ENCODE peak calls at places on chromosomes 16 and 17, in six cellular contexts. B, W, H, D, J and Y are unnamed samples. For H3K36me3, the result is how much of the 10 kb centered on the place peaks cover.

GRCh38 chr16:77499373-77500285 is 64.8 kb upstream of the ADAMTS18 start:
- DNase-seq in B (no peak), W (no peak), H (peak), D (no peak), J (no peak), Y (no peak)

GRCh38 chr16:24822542-24822941 is 23.2 kb upstream of the SLC5A11 start:
- DNase-seq in B (no peak), W (no peak), H (no peak), D (no peak), J (no peak), Y (no peak)

GRCh38 chr17:3127451-3127850 is at the start of gene OR1G1:
- DNase-seq in B (no peak), W (no peak), H (no peak), D (no peak), J (no peak), Y (no peak)

GRCh38 chr16:85308585-85309540 is 196.6 kb upstream of the CIBAR2 start:
- DNase-seq in B (no peak), W (no peak), H (peak), D (no peak), J (no peak), Y (no peak)

GRCh38 chr16:72367841-72368240 is 195.9 kb upstream of the PMFBP1 start:
- DNase-seq in B (no peak), W (no peak), H (no peak), D (no peak), J (no peak), Y (no peak)

GRCh38 chr16:50266337-50267091 is at the start of gene ADCY7:
- DNase-seq in B (peak), W (peak), H (peak), D (no peak), J (no peak), Y (peak)

GRCh38 chr16:21663889-21664647 is at the start of gene OTOA:
- DNase-seq in B (no peak), W (no peak), H (no peak), D (no peak), J (peak), Y (peak)

GRCh38 chr16:30022887-30023286 is at the start of gene C16orf92:
- DNase-seq in B (no peak), W (no peak), H (no peak), D (no peak), J (no peak), Y (no peak)

GRCh38 chr16:3698941-3699340 is 18.4 kb downstream of the TRAP1 start:
- DNase-seq in B (no peak), W (no peak), H (no peak), D (no peak), J (no peak), Y (no peak)

GRCh38 chr17:47244697-47245096 is 8.9 kb upstream of the ITGB3 start:
- DNase-seq in B (no peak), W (no peak), H (no peak), D (no peak), J (no peak), Y (no peak)

GRCh38 chr16:72715267-72715666 is 332.7 kb downstream of the ZFHX3 start:
- DNase-seq in B (no peak), W (no peak), H (no peak), D (no peak), J (no peak), Y (no peak)

GRCh38 chr16:7038475-7038874 is 294.2 kb upstream of the RBFOX1 start:
- DNase-seq in B (no peak), W (no peak), H (no peak), D (no peak), J (no peak), Y (no peak)

GRCh38 chr17:45320349-45320930 is 3.6 kb upstream of the MAP3K14 start:
- DNase-seq in B (no peak), W (no peak), H (no peak), D (no peak), J (no peak), Y (no peak)

GRCh38 chr17:50906443-50906842 is 40.3 kb upstream of the TOB1 start:
- DNase-seq in B (no peak), W (no peak), H (no peak), D (no peak), J (no peak), Y (no peak)

GRCh38 chr17:40355123-40355803 is 9.3 kb downstream of the GJD3 start:
- DNase-seq in B (no peak), W (peak), H (peak), D (no peak), J (peak), Y (peak)

GRCh38 chr16:54204756-54205155 is 81.8 kb downstream of the IRX3 start:
- DNase-seq in B (no peak), W (no peak), H (no peak), D (no peak), J (no peak), Y (no peak)

GRCh38 chr16:35210681-35211433 is 1751.4 kb downstream of the TP53TG3F start:
- DNase-seq in B (no peak), W (no peak), H (no peak), D (no peak), J (no peak), Y (no peak)

GRCh38 chr16:70696368-70696767 is 10.5 kb upstream of the MTSS2 start:
- DNase-seq in B (no peak), W (no peak), H (no peak), D (no peak), J (no peak), Y (no peak)

GRCh38 chr17:60039509-60040442 is 38.9 kb downstream of the HEATR6 start:
- DNase-seq in B (no peak), W (peak), H (no peak), D (no peak), J (no peak), Y (peak)

GRCh38 chr16:51404386-51404785 is 253.3 kb upstream of the SALL1 start:
- DNase-seq in B (no peak), W (no peak), H (no peak), D (no peak), J (no peak), Y (no peak)

GRCh38 chr16:12120331-12120981 is 143.9 kb downstream of the SNX29 start:
- DNase-seq in B (no peak), W (no peak), H (no peak), D (no peak), J (no peak), Y (no peak)

DNA sequence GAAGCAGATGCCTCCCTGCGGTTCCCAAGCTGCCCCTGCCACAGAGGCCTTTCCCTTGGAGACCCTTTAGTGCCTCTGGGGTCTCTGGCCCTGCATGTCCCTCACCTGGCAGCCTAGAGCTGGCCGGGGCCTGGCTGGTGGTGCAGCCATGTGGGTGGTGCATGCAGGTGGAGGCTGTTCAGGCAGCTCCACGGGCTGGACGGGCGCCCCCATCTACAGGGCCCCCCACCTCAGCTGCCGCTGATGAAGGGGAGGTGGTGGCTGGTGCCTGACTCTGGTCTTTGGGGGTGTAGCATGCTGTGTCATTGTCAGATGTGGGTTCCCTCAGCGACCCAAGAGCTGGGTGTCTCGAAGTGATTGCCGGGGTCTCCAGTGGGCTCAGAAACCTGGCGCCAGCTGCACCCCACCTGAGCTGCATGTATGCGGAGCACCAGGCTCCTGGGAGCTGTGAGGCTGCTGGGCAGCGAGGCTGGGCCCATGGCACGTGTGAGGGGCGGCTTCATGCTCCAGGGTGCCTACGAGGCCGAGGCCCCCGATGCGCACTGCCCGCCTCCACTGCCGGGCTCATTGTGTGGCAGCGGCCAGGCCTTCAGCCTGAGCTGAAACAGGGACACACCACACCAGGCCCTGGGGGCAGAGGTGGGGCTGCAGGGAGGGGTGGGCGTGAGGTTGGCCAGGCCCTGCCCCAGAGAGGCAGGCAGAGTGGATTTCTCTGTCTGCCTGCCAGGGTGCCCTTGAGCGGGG is 57.0 kb downstream of the BAIAP2 start:
- DNase-seq in B (no peak), W (no peak), H (no peak), D (no peak), J (no peak), Y (peak)
- H2AFZ ChIP-seq in B (no peak), W (no peak), H (no peak), D (no peak), J (no peak), Y (no peak)

DNA sequence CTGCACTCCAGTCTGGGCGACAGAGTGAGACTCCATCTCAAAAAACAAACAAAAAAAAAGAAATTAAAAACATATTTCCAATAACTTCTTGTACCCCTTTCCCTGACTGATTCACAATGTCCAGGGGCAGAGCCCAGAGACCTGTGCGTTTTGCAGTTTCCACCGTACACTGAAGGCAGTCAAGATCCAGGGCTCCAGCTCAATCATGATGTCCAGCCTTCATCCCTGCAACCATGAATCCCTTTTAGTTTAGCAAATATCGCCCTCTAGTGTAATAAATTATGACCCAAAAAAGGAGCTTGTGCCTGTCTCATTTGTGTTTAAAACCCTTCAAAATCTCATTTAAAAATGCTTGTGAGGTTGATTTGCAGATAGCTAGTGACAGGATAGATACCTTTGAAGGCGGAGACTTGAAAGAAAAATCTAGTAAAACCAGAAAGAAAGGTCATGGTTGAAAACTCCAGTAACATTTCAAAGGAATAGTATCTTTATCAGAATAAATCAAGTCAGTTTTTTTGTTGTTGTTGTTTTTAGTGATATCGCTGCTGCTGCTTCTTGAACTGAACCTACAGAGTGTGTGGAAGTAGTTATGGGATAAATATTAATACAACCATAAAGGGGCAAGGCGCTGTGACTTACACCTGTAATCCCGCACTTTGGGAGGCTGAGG is 3.7 kb upstream of the ERN1 start:
- DNase-seq in B (peak), W (peak), H (peak), D (no peak), J (no peak), Y (peak)
- TF ChIP-seq MAX in B (no peak), W (no peak), H (no peak), D (no peak), J (no peak), Y (no peak)

DNA sequence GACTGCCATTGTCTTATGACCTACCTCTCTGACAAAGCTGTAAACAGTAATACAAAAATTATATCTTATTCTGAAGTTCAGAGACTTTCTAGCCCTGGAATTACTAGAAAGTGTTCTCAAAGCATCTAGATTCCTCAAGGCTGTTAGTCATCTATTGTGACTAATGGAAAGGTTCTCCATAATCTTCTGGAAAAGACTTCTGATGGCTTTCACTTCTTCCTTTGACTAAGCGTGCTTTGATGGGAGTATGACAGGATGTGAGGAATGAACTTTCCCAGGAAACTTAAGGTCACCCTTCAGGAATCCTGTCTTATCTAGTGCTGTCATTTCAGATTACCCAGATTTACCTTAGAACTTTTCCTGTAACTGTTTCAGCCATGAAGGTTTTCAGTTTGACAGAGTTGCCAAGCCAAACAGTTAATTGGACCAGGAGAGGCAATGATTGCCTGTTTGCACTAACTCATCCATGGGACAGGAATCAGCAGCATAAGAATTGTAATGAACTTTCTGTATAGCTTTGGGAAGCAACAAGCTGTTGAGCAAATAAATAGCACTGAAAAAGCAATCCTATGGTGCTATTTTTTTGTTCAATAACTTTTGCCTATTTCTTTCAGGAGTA is 43.5 kb downstream of the AP2B1 start:
- DNase-seq in B (peak), W (no peak), H (peak), D (no peak), J (no peak), Y (no peak)
- H3K36me3 ChIP-seq in B (under half), W (half or more), H (under half), D (under half), J (half or more), Y (half or more)

GRCh38 chr16:57235128-57236092 is 9.6 kb upstream of the ARL2BP start:
- DNase-seq in B (no peak), W (peak), H (peak), D (no peak), J (no peak), Y (no peak)
- H2AFZ ChIP-seq in B (no peak), W (no peak), H (no peak), D (no peak), J (no peak), Y (no peak)

DNA sequence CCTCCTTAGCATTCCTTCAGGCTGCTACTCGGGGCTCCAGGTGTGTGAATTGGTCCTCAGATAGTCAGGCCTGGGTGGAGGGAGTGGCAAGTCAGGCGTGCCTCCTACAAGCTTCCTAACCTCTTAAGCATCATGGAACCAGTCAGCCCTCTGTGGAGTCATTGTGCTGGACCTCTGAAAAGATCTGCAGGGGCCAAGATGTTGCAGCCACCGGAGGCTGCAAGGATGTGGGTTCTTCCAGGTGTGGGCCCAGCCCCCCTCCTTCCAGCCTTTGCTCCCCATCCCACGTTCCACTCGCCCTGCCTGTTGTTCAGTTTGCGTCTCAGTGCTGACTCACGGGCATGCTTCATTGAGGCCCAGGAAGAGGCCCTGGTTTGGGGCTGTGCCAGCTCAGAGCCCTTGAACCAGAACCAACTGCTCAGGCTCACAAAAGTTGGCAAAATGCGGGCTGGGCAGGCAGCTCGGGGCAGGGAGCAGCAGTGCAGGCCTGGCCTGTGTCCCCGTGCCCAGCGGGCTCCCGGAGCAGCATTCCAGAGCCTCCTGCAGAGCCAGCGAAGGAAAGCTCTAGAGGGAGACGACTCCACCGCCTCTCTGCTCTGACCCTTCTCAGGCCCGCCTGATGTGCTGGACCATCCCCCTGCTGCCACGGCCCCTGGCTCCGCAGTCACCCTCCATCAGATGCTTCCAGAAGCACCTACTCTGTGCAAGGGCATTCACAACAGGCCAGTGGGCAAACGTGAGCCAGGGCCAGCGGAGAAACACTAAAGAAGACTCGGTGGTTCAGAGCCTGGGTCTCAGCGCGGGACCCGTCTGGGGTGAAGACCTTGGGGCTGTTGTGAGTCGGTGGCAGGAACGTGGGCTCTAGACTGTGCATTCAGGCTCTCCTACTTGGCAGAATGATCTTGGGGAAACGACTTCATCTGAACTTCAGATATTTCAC is 7.5 kb downstream of the LDHD start:
- DNase-seq in B (peak), W (no peak), H (no peak), D (peak), J (no peak), Y (no peak)
- TF ChIP-seq MAX in B (no peak), W (no peak), H (no peak), D (no peak), J (no peak), Y (peak)